ENCODE peak calls at places on chromosomes 16 and 17, in four cellular contexts. L, C, D and I are unnamed samples.

GRCh38 chr16:20325005-20325404 is 2.3 kb downstream of the GP2 start:
- DNase-seq in L (no peak), D (no peak), C (no peak), I (no peak)

GRCh38 chr17:35666967-35667552 is 64.4 kb upstream of the RASL10B start:
- DNase-seq in D (peak; percentile 13), L (no peak), C (no peak), I (peak; percentile 10)

GRCh38 chr17:49952912-49953497 is 16.0 kb upstream of the DLX4 start:
- DNase-seq in C (no peak), L (no peak), D (peak; percentile 16), I (peak; percentile 11)

GRCh38 chr16:51532551-51532950 is 381.5 kb upstream of the SALL1 start:
- DNase-seq in L (no peak), D (no peak), C (no peak), I (no peak)

GRCh38 chr17:50621562-50621961 is 13.1 kb upstream of the ABCC3 start:
- DNase-seq in L (no peak), D (peak; percentile 18), C (no peak), I (peak; percentile 18)

GRCh38 chr16:86635181-86635580 is 56.8 kb downstream of the FOXL1 start:
- DNase-seq in L (peak; percentile 27), D (peak; percentile 43), C (no peak), I (peak; percentile 61)

GRCh38 chr16:14501331-14502255 is 128.5 kb downstream of the PARN start:
- DNase-seq in L (peak; percentile 97), C (peak; percentile 90), D (peak; percentile 94), I (peak; percentile 97)

GRCh38 chr17:66268247-66268927 is 34.0 kb upstream of the PRKCA start:
- DNase-seq in D (peak; percentile 83), L (peak; percentile 89), C (no peak), I (peak; percentile 88)

GRCh38 chr16:56643080-56643778 is 4.8 kb downstream of the MT1A start:
- DNase-seq in C (peak; percentile 76), D (peak; percentile 37), L (peak; percentile 38), I (peak; percentile 43)

GRCh38 chr17:75074532-75074931 is 13.2 kb upstream of the SLC16A5 start:
- DNase-seq in D (no peak), C (no peak), L (no peak), I (no peak)

GRCh38 chr17:67157732-67158639 is 87.0 kb downstream of the HELZ start:
- DNase-seq in C (no peak), L (peak; percentile 41), D (peak; percentile 79), I (peak; percentile 63)

GRCh38 chr16:87351320-87351698 is 32.3 kb downstream of the FBXO31 start:
- DNase-seq in L (peak; percentile 14), C (no peak), D (no peak), I (no peak)

GRCh38 chr17:53454337-53454736 is 368.4 kb upstream of the KIF2B start:
- DNase-seq in D (no peak), L (no peak), C (no peak), I (no peak)

GRCh38 chr17:6752068-6752909 is 3.6 kb upstream of the XAF1 start:
- DNase-seq in D (peak; percentile 100), L (peak; percentile 100), C (peak; percentile 81), I (peak; percentile 100)

GRCh38 chr17:35052240-35052608 is 11.3 kb downstream of the RFFL start:
- DNase-seq in L (peak; percentile 55), D (peak; percentile 36), C (no peak), I (no peak)

GRCh38 chr16:30570621-30571443 is 682 bp downstream of the ZNF688 start:
- DNase-seq in C (peak; percentile 31), D (peak; percentile 43), L (peak; percentile 29), I (peak; percentile 50)

GRCh38 chr16:14419817-14420216 is 210.2 kb downstream of the PARN start:
- DNase-seq in L (no peak), D (no peak), C (no peak), I (no peak)

GRCh38 chr17:74008196-74008595 is 195.3 kb upstream of the RPL38 start:
- DNase-seq in D (peak; percentile 2), C (no peak), L (no peak), I (no peak)

GRCh38 chr17:602436-602835 is 112.2 kb downstream of the VPS53 start:
- DNase-seq in D (peak; percentile 90), L (peak; percentile 63), C (no peak), I (no peak)

GRCh38 chr17:41496803-41497484 is 7.2 kb upstream of the KRT36 start:
- DNase-seq in D (peak; percentile 92), C (peak; percentile 58), L (peak; percentile 86), I (peak; percentile 85)

GRCh38 chr16:79918916-79919315 is 318.4 kb upstream of the MAF start:
- DNase-seq in C (no peak), D (no peak), L (no peak), I (no peak)

GRCh38 chr16:79093554-79093967 is 507.0 kb downstream of the MAF start:
- DNase-seq in D (no peak), L (no peak), C (peak; percentile 45), I (no peak)

GRCh38 chr16:67922740-67923139 is 8.9 kb downstream of the CTRL start:
- DNase-seq in L (no peak), D (no peak), C (no peak), I (no peak)

GRCh38 chr16:67917140-67917851 is 14.4 kb downstream of the CTRL start:
- DNase-seq in C (no peak), L (peak; percentile 65), D (peak; percentile 42), I (no peak)

GRCh38 chr16:67917852-67918236 is 13.8 kb downstream of the CTRL start:
- DNase-seq in L (peak; percentile 73), D (peak; percentile 76), C (no peak), I (peak; percentile 44)

GRCh38 chr16:67922221-67922620 is 9.4 kb downstream of the CTRL start:
- DNase-seq in L (no peak), D (peak; percentile 34), C (no peak), I (no peak)

GRCh38 chr16:67919618-67920210 is 11.9 kb downstream of the CTRL start:
- DNase-seq in L (no peak), D (no peak), C (no peak), I (no peak)
- TF ChIP-seq CTCF in L (no peak), D (no peak), C (no peak), I (no peak)

GRCh38 chr17:46865100-46865499 is 13.7 kb downstream of the WNT9B start:
- DNase-seq in C (no peak), D (peak; percentile 48), L (peak; percentile 86), I (no peak)
- H3K4me3 ChIP-seq in C (no peak overlapping the region), D (no peak overlapping the region), L (no peak overlapping the region), I (no peak overlapping the region)

DNA sequence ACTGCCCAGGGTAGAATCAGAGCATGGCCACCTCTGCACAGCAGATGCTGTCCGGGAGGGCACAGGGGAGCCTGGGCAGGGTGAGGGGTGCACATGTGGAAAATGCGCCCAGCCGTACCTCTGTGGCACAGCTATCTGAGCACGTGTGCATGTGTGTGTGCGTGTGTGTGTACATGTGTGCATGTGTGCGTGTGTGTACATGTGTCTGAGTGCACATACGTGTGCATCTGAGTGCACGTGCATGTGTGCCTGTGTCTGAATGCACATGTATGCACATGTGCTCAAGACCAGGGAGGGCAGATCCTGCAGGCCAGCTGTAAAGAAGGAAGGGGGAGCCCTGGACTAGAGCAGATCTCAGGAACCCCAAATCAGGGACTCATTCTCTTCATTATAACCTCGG is 37.3 kb upstream of the ENPP7 start:
- DNase-seq in D (no peak), L (no peak), C (no peak), I (no peak)
- TF ChIP-seq CTCF in D (no peak), L (no peak), C (no peak), I (no peak)

GRCh38 chr17:39647242-39647641 is 10.3 kb downstream of the STARD3 start:
- DNase-seq in L (no peak), C (no peak), D (no peak), I (no peak)

GRCh38 chr17:39652635-39653315 is 12.4 kb upstream of the TCAP start:
- DNase-seq in C (no peak), L (no peak), D (no peak), I (peak; percentile 15)

GRCh38 chr17:39651908-39652634 is 13.1 kb upstream of the TCAP start:
- DNase-seq in C (no peak), D (no peak), L (no peak), I (no peak)

GRCh38 chr17:39650121-39650579 is 13.2 kb downstream of the STARD3 start:
- DNase-seq in D (no peak), L (no peak), C (no peak), I (no peak)

DNA sequence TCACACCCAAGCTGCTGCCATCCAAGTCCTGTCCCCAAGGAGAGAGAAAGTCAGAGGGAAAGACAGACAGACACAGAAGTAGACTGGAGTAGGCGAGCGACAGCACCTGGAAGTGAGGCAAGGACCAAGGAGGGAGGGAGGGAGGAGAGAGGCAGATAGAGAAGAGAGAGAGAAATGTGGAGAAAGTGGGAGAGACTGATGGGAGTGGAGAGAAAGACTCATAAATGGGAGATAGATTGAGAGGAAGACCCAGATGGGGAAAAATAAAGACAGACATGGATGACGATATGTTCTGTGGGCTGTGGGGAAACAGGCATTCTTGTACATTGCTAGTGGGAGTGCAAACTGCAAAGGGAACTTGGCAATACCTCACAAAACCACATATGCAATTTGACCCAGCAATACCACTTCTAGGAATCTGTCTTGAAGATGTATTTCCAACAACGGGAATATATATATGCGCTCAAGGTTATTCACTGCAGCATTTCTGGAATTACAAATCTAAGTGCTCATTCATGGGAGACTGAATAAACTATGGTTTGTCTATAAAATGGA is 12.0 kb downstream of the STARD3 start:
- DNase-seq in D (peak; percentile 65), L (peak; percentile 44), C (no peak), I (peak; percentile 61)
- H3K4me3 ChIP-seq in D (no peak overlapping the region), L (no peak overlapping the region), C (no peak overlapping the region), I (no peak overlapping the region)

DNA sequence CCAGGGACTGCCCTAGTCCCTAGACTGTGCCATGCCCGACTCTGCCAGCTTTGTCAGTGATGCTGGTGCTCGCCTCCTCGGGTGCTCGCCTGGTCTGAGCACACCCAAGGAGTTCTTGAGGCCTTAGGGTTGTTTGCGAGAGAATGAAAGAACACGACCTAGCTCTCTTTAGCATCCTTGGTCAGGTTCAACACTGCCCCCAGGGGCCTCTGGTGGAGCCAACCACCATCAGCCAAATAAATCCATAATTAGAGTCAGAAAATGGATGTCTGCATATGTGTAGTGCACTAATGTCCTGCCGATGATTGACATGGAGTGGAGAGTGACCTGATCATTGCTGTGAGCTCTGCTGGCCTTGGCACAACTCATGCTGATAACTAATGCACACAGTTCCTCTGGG is 8.2 kb upstream of the STH start:
- DNase-seq in D (no peak), C (no peak), L (no peak), I (no peak)
- TF ChIP-seq CTCF in D (peak; percentile 18), C (no peak), L (no peak), I (no peak)

DNA sequence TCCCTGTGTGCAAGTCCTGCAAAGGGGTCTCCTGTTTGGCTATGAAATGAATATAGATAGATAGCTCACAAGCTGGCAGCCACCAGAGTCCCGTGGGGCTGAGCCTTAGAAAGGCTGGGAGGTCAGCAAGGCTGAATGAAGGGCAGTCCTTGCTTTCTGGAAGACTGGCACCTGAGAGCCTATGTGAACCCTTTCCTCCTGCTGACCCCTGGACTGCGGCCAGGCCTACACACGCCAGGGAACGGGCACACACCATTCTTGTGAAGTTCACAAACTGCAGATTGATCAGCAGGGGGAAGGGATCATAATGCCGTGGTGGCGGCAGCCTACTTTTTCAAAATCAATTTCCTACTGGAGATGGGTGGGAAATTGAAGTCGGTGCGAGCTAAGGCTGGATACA is 985 bp upstream of the C17orf107 start:
- DNase-seq in C (no peak), L (no peak), D (no peak), I (no peak)
- H3K4me3 ChIP-seq in C (no peak overlapping the region), L (no peak overlapping the region), D (no peak overlapping the region), I (no peak overlapping the region)